ENCODE peak calls at places on chromosomes 13 and 19, in four cellular contexts. U, W, F and P are unnamed samples.

GRCh38 chr13:97977376-97977705 is 23.9 kb downstream of the IPO5 start:
- DNase-seq in U (no peak), W (no peak), F (no peak), P (no peak)

GRCh38 chr13:31747966-31748365 is 8.6 kb downstream of the RXFP2 start:
- DNase-seq in U (no peak), W (no peak), F (no peak), P (no peak)

GRCh38 chr13:77896536-77896935 is 22.1 kb downstream of the EDNRB start:
- DNase-seq in U (no peak), W (no peak), F (no peak), P (no peak)

GRCh38 chr13:42864952-42865634 is 83.7 kb downstream of the FAM216B start:
- DNase-seq in U (no peak), W (no peak), F (no peak), P (no peak)

GRCh38 chr19:4984448-4984990 is 15.6 kb downstream of the KDM4B start:
- DNase-seq in U (no peak), W (no peak), F (no peak), P (no peak)

GRCh38 chr19:14400913-14401312 is 18.2 kb downstream of the DDX39A start:
- DNase-seq in U (no peak), W (no peak), F (peak; percentile 49), P (no peak)

GRCh38 chr13:35855531-35856019 is 275.6 kb downstream of the DCLK1 start:
- DNase-seq in U (no peak), W (no peak), F (no peak), P (no peak)

GRCh38 chr13:27281420-27281819 is 10.8 kb downstream of the RASL11A start:
- DNase-seq in U (no peak), W (no peak), F (no peak), P (no peak)

GRCh38 chr13:113421673-113422270 is 31.5 kb downstream of the ADPRHL1 start:
- DNase-seq in U (no peak), W (no peak), F (no peak), P (no peak)

GRCh38 chr19:58474291-58474996 is 1.7 kb upstream of the ZNF446 start:
- DNase-seq in U (no peak), W (no peak), F (no peak), P (no peak)

GRCh38 chr19:52188822-52189744 is 769 bp upstream of the PPP2R1A start:
- DNase-seq in U (peak; percentile 92), W (no peak), F (no peak), P (no peak)

GRCh38 chr13:65913173-65913572 is 1317.0 kb downstream of the PCDH9 start:
- DNase-seq in U (no peak), W (no peak), F (no peak), P (no peak)

GRCh38 chr19:49689133-49690072 is at the start of gene ADM5:
- DNase-seq in U (no peak), W (no peak), F (no peak), P (no peak)

GRCh38 chr13:106599875-106600797 is 32.2 kb upstream of the ARGLU1 start:
- DNase-seq in U (no peak), W (no peak), F (no peak), P (no peak)

GRCh38 chr19:28289294-28290063 is 923.5 kb downstream of the UQCRFS1 start:
- DNase-seq in U (no peak), W (no peak), F (no peak), P (no peak)

GRCh38 chr13:98977568-98978270 is at the start of gene DOCK9:
- DNase-seq in U (no peak), W (no peak), F (no peak), P (no peak)

GRCh38 chr13:58884810-58885209 is 1253.3 kb downstream of the PCDH17 start:
- DNase-seq in U (no peak), W (no peak), F (no peak), P (no peak)

GRCh38 chr13:44191504-44192171 is 182.0 kb upstream of the SERP2 start:
- DNase-seq in U (peak; percentile 40), W (no peak), F (no peak), P (peak; percentile 60)

GRCh38 chr13:59680429-59681024 is 483.2 kb downstream of the DIAPH3 start:
- DNase-seq in U (no peak), W (no peak), F (no peak), P (no peak)

GRCh38 chr19:33130433-33130832 is 1.5 kb upstream of the WDR88 start:
- DNase-seq in U (no peak), W (no peak), F (no peak), P (no peak)

GRCh38 chr13:102905905-102906304 is 60.1 kb downstream of the ERCC5 start:
- DNase-seq in U (no peak), W (no peak), F (no peak), P (no peak)

GRCh38 chr13:19763618-19764017 is 19.1 kb downstream of the PSPC1 start:
- DNase-seq in U (no peak), W (no peak), F (no peak), P (no peak)

GRCh38 chr13:113586661-113587479 is 2.3 kb downstream of the TFDP1 start:
- DNase-seq in U (no peak), W (no peak), F (no peak), P (no peak)

GRCh38 chr19:49613374-49613773 is 22.4 kb downstream of the PRR12 start:
- DNase-seq in U (no peak), W (no peak), F (no peak), P (no peak)

GRCh38 chr19:12840091-12841079 is 2.1 kb downstream of the MAST1 start:
- DNase-seq in U (peak; percentile 95), W (no peak), F (no peak), P (peak; percentile 35)

GRCh38 chr19:8578642-8579265 is 1.5 kb upstream of the MYO1F start:
- DNase-seq in U (peak; percentile 74), W (peak; percentile 64), F (no peak), P (peak; percentile 89)

GRCh38 chr13:112968910-112969691 is at the start of gene MCF2L:
- DNase-seq in U (peak; percentile 11), W (no peak), F (no peak), P (no peak)

GRCh38 chr13:111967572-111968201 is 99.3 kb upstream of the SOX1 start:
- DNase-seq in U (no peak), W (no peak), F (no peak), P (no peak)

GRCh38 chr13:23921451-23921888 is 24.2 kb upstream of the C1QTNF9B start:
- DNase-seq in U (peak; percentile 12), W (no peak), F (no peak), P (peak; percentile 1)

GRCh38 chr13:64591981-64592380 is 2638.2 kb downstream of the PCDH9 start:
- DNase-seq in U (no peak), W (no peak), F (no peak), P (no peak)

GRCh38 chr19:21835429-21835809 is 563 bp downstream of the ZNF43 start:
- DNase-seq in U (no peak), W (no peak), F (no peak), P (no peak)

GRCh38 chr19:347946-348861 is 3.6 kb upstream of the MIER2 start:
- DNase-seq in U (no peak), W (no peak), F (no peak), P (no peak)

DNA sequence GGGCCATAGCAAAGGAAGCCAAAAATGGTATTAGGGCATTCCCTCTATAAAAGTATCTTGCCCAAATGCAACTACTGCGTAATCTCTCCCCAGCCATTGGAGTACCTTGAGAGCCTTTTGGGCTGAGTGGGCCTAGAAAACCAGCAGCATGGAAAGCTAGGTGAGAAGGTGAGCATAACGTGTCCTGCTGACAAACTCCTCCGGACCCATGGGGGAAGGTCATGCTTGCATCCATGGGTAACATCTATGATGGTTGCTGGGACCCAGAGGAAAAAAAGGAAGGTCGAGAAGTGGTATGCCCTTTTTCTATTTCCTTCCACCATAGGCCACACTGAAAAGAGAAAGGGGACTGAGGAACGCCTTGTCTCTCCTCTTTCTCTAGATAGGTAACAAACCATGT is 57.4 kb downstream of the ZNF728 start:
- DNase-seq in U (peak; percentile 11), W (no peak), F (no peak), P (peak; percentile 16)
- TF ChIP-seq SPI1 in U (no peak), W (no peak), F (no peak), P (no peak)

GRCh38 chr19:41532526-41532925 is 43.4 kb upstream of the CEACAM21 start:
- DNase-seq in U (no peak), W (no peak), F (no peak), P (no peak)

GRCh38 chr19:41530184-41530534 is 45.8 kb upstream of the CEACAM21 start:
- DNase-seq in U (no peak), W (no peak), F (no peak), P (no peak)

GRCh38 chr19:41533691-41534090 is 42.3 kb upstream of the CEACAM21 start:
- DNase-seq in U (no peak), W (no peak), F (no peak), P (no peak)

GRCh38 chr19:41530761-41531301 is 45.1 kb upstream of the CEACAM21 start:
- DNase-seq in U (no peak), W (no peak), F (no peak), P (peak; percentile 96)

DNA sequence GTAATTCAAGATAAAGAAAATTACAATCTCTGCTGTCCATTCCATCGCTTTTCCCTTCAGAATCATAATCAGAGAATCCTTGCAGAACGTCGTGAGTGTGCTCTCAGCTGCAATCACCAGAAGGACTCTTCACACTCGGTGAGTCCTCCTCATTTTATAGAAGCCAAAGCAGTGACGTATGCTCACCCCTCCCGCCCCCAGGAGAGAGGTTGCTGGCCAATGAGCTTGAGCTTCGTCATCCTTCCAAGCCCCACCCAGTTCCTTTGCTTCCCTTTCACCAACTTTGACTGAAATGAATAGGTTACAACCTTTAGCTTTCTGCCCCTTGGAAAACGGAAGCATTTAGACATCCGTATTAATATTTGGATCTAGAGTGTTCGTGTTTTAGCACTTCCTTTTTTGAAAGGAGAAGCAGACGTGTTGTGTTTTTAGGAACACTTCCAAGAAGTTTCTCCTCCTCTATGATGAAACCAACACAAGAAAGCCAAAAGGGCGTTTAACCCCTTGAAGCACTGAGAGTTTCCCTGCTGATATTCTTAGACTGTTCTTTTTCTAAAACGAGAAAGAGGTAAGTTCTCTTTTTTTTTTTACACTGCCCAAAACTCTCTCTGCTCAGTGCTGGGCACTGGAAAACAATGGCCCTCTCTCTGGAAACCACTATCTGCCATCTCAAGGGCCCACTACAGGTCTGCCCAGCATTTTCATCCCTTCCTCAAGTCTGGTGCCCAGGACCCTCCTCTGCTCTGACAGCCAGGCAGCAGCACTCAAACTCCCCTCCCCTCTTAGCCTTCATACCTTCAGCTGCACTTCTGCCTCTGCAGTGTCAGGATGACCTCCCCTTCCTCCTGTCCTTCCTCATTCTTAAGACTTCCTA is 44.3 kb upstream of the CEACAM21 start:
- DNase-seq in U (peak; percentile 81), W (peak; percentile 34), F (no peak), P (peak; percentile 90)
- TF ChIP-seq SPI1 in U (peak; percentile 85), W (peak; percentile 64), F (peak; percentile 64), P (peak; percentile 99)

GRCh38 chr13:93304868-93305613 is 78.4 kb downstream of the GPC6 start:
- DNase-seq in U (no peak), W (no peak), F (no peak), P (no peak)

GRCh38 chr13:93307166-93307565 is 80.6 kb downstream of the GPC6 start:
- DNase-seq in U (no peak), W (no peak), F (no peak), P (no peak)

GRCh38 chr13:93304134-93304533 is 77.5 kb downstream of the GPC6 start:
- DNase-seq in U (no peak), W (no peak), F (no peak), P (no peak)

GRCh38 chr13:93307651-93308050 is 81.0 kb downstream of the GPC6 start:
- DNase-seq in U (no peak), W (no peak), F (no peak), P (no peak)

GRCh38 chr13:93305886-93306285 is 79.3 kb downstream of the GPC6 start:
- DNase-seq in U (no peak), W (no peak), F (no peak), P (no peak)
- TF ChIP-seq SPI1 in U (no peak), W (no peak), F (no peak), P (no peak)

GRCh38 chr19:46732966-46733692 is 12.7 kb upstream of the FKRP start:
- DNase-seq in U (no peak), W (no peak), F (no peak), P (no peak)
- TF ChIP-seq SPI1 in U (no peak), W (no peak), F (no peak), P (peak; percentile 14)